ENCODE peak calls at places on chromosomes 16 and 17, in ten cellular contexts. I is cardiac muscle cell; M is GM10248; J is A549; E is right atrium auricular region; N is neural progenitor cell; Q is B cell; C is kidney; D is thoracic aorta; F is CD4-positive, alpha-beta T cell. K is an unnamed sample.

GRCh38 chr17:30827082-30827481 is 2.6 kb upstream of the CRLF3 start:
- DNase-seq in I (no peak), N (no peak), E (no peak), M (no peak), C (no peak), Q (no peak), F (no peak), D (no peak), J (no peak), K (no peak)

GRCh38 chr16:48139517-48139916 is 16.3 kb downstream of the ABCC12 start:
- DNase-seq in E (no peak), D (no peak), C (no peak), I (no peak), F (no peak), Q (no peak), M (no peak), N (no peak), J (no peak), K (no peak)

GRCh38 chr17:45732926-45733505 is 51.1 kb upstream of the CRHR1 start:
- DNase-seq in I (no peak), N (no peak), D (no peak), Q (no peak), E (no peak), F (no peak), J (no peak), C (no peak), M (no peak), K (no peak)

GRCh38 chr16:85390511-85391174 is 222.5 kb upstream of the GSE1 start:
- DNase-seq in C (peak), E (peak), F (no peak), Q (no peak), I (no peak), D (peak), J (peak), N (no peak), M (no peak), K (peak)

GRCh38 chr16:87679593-87680271 is 77.4 kb downstream of the JPH3 start:
- DNase-seq in M (no peak), E (no peak), J (no peak), Q (no peak), F (no peak), I (no peak), N (no peak), C (no peak), D (no peak), K (no peak)

GRCh38 chr16:11035096-11035495 is 90.7 kb downstream of the CLEC16A start:
- DNase-seq in Q (no peak), D (no peak), C (no peak), E (no peak), I (no peak), F (no peak), M (no peak), N (no peak), J (no peak), K (no peak)

GRCh38 chr17:30954046-30954805 is 16.6 kb upstream of the RNF135 start:
- DNase-seq in E (no peak), D (no peak), M (no peak), I (no peak), Q (no peak), C (peak), N (no peak), F (no peak), J (no peak), K (no peak)

GRCh38 chr16:51393381-51394005 is 242.4 kb upstream of the SALL1 start:
- DNase-seq in J (no peak), F (no peak), N (no peak), M (no peak), I (no peak), C (no peak), Q (no peak), E (no peak), D (no peak), K (no peak)

GRCh38 chr17:43330876-43331639 is 67.7 kb upstream of the ARL4D start:
- DNase-seq in F (no peak), J (no peak), N (peak), I (no peak), C (no peak), D (no peak), M (no peak), E (no peak), Q (no peak), K (no peak)

GRCh38 chr17:50129303-50129945 is 536 bp downstream of the SAMD14 start:
- DNase-seq in F (peak), M (peak), Q (no peak), J (no peak), E (no peak), D (no peak), N (peak), I (no peak), C (no peak), K (peak)

GRCh38 chr16:30615358-30616076 is 5.3 kb upstream of the ZNF689 start:
- DNase-seq in I (peak), D (no peak), J (peak), F (peak), E (no peak), C (no peak), Q (peak), N (peak), M (peak), K (peak)

GRCh38 chr16:85690469-85691064 is 1.8 kb upstream of the GINS2 start:
- DNase-seq in C (peak), F (no peak), J (no peak), E (no peak), Q (no peak), N (no peak), D (no peak), M (no peak), I (no peak), K (no peak)

GRCh38 chr17:37148171-37148570 is 199.4 kb downstream of the AATF start:
- DNase-seq in Q (no peak), E (no peak), N (no peak), J (no peak), D (no peak), I (no peak), C (no peak), M (no peak), F (no peak), K (no peak)

GRCh38 chr17:79942591-79943353 is 92.9 kb downstream of the TBC1D16 start:
- DNase-seq in I (no peak), Q (peak), C (peak), J (no peak), M (no peak), E (no peak), D (no peak), N (no peak), F (no peak), K (no peak)

GRCh38 chr17:3603870-3604259 is 5.3 kb downstream of the TRPV1 start:
- DNase-seq in Q (no peak), D (no peak), J (no peak), F (no peak), I (no peak), M (no peak), N (no peak), C (peak), E (no peak), K (no peak)

GRCh38 chr17:51761105-51761504 is 397.4 kb downstream of the CA10 start:
- DNase-seq in J (no peak), D (no peak), M (no peak), N (no peak), I (no peak), E (no peak), C (no peak), F (no peak), Q (no peak), K (no peak)

GRCh38 chr17:69710926-69711325 is 296.4 kb downstream of the MAP2K6 start:
- DNase-seq in C (no peak), J (no peak), N (no peak), Q (no peak), D (no peak), F (no peak), E (no peak), I (no peak), M (no peak), K (no peak)

GRCh38 chr17:18257268-18257681 is 1.3 kb downstream of the FLII start:
- DNase-seq in Q (no peak), D (no peak), M (no peak), F (no peak), J (no peak), N (peak), I (no peak), E (no peak), C (peak), K (no peak)

GRCh38 chr16:73743665-73744496 is 552.7 kb upstream of the PSMD7 start:
- DNase-seq in I (no peak), E (no peak), N (peak), D (no peak), C (no peak), F (no peak), J (no peak), Q (no peak), M (no peak), K (peak)

GRCh38 chr16:86991679-86992078 is 325.5 kb downstream of the C16orf95 start:
- DNase-seq in J (no peak), M (no peak), E (no peak), C (no peak), I (no peak), Q (no peak), F (no peak), D (no peak), N (no peak), K (no peak)

GRCh38 chr16:15602285-15603044 is 40.5 kb downstream of the MARF1 start:
- DNase-seq in C (no peak), N (no peak), J (no peak), M (no peak), F (no peak), E (no peak), Q (no peak), I (no peak), D (no peak), K (no peak)

DNA sequence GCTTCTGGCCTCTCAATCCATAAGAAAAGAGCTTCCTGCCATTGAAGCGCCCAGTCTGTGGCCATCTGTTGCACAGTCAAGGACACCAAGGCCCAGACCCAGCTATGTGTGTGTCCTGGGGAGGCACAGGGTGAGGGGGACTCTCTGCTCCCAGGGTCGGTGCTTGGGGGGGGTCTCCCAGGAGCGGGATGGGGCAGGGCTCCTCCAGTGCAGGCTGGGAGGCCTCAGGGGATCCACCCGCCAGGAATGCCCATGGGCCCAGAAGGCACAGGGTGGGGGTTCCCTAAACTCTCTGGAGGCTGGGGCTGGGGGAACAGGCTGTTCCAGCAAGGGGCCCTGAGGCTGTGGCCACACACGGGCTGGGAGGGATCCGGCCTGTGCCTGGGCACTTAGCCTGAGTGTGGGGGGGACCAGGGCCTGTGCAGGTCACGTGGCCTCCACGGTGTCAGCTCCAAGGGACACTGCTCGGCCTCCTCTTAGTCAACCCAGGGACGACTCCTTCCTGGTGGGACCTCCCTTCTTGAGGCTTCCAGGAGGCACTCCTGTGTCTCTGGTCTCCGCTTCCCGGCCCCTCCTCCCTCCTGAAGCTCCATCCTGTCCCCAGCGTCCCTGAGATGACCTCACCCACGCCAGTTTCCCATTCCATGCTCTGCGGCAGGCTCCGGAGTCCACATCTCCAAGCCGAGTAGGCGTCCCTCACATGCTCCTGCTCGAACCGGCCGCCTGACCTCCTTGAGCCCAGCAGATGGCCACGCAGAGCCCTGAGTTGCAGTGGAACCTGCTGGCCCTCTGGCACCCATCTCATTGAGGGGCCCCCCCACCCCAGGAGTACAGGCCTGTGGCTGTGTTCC is 23.1 kb upstream of the BAHCC1 start:
- DNase-seq in N (peak), I (peak), D (no peak), C (peak), F (no peak), E (no peak), M (no peak), J (peak), Q (no peak), K (peak)
- TF ChIP-seq CTCF in N (peak), I (peak), D (peak), C (peak), F (no peak), E (peak), M (peak), J (peak), Q (no peak), K (peak)

DNA sequence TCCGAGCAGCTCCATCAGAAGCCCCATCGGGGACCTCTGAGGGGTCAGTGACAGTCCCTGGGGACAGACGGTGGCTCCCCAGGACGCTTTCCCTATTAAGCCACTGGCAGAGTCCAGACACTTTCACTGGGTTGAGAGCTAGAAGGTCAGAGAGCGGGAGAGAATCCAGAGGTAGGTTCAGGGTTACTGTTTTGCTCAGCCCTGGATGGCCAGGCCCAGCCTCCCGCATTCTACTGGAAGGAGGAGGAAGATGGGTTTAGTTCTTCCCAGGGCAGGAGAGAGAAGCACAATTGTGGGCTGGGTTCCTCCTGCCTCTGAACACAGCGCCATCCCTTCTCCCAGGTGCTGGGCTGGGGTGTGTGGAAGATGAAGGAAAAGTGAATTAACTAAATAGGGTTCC is 452.8 kb downstream of the SLC39A11 start:
- DNase-seq in M (no peak), F (no peak), D (no peak), I (no peak), C (no peak), E (no peak), J (no peak), Q (no peak), N (no peak), K (no peak)
- TF ChIP-seq CTCF in M (no peak), F (no peak), D (no peak), I (no peak), C (no peak), E (no peak), J (no peak), Q (no peak), N (no peak), K (no peak)

GRCh38 chr17:60392845-60393702 is 1.1 kb upstream of the USP32 start:
- DNase-seq in E (no peak), Q (no peak), F (no peak), D (no peak), C (peak), I (peak), N (peak), M (peak), J (peak), K (peak)

GRCh38 chr17:60390881-60391418 is 983 bp downstream of the USP32 start:
- DNase-seq in E (no peak), N (peak), I (peak), J (peak), F (no peak), D (no peak), Q (peak), C (peak), M (no peak), K (peak)

GRCh38 chr17:60391419-60392041 is 403 bp downstream of the USP32 start:
- DNase-seq in D (no peak), C (no peak), J (peak), Q (no peak), F (no peak), I (peak), N (peak), M (no peak), E (no peak), K (peak)

GRCh38 chr17:60393840-60394529 is 2.1 kb upstream of the USP32 start:
- DNase-seq in F (no peak), D (no peak), M (no peak), J (no peak), C (peak), I (no peak), Q (no peak), N (peak), E (no peak), K (no peak)

DNA sequence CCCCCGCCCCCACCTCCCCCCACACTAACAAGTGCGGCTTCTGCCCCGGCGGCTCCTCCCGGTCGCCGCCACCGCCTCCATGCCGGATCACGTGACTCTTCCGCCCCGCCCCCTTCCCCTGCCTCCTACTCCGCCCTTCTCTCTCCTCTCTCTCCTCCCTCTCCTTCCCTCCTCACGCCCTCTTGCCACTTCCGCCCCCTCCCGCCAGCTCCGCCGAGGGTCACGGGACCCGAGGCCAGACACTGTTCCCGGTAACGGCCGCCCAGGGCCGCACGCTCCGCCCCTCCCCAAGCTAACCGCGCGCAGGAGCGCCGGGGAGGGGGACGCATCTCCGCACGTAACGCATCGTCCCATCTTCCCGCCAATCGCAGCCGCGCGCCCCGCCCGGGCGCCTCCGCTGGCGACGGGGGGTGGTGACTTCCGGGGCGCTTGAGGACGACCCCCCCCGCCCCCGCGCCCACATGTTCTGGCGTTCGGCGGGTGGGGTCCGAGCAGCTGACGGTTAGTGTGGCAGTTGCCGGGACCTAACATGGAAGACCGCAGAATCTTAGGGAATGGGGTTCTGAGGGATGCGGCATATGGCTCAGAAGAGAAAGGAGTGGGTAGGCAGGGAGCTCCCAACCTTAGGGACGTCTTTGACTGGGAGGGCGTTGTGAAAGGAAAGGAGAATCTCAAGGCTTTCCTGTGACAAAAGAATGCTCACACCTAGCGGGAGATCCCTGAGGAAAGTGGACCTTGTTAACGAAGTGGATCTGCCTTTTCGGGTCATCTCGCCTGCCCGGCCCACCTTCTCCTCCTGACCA is at the start of gene USP32:
- DNase-seq in J (peak), D (peak), F (peak), C (peak), Q (peak), I (peak), M (peak), N (peak), E (peak), K (peak)
- TF ChIP-seq CTCF in J (no peak), D (peak), F (peak), C (no peak), Q (no peak), I (peak), M (no peak), N (peak), E (peak), K (no peak)

GRCh38 chr16:66658143-66658859 is 38.2 kb downstream of the CMTM4 start:
- DNase-seq in D (no peak), C (no peak), J (no peak), E (no peak), I (no peak), M (no peak), N (no peak), F (no peak), Q (no peak), K (no peak)
- TF ChIP-seq CTCF in D (no peak), C (no peak), J (no peak), E (no peak), I (peak), M (no peak), N (no peak), F (no peak), Q (no peak), K (no peak)

K was measured in endothelial cell.